ENCODE peak calls at places on chromosomes 2 and 18, in ten cellular contexts. F is lower lobe of right lung; Q is fibroblast of lung; U is pancreas; Z is body of pancreas; M is left lung; Y is heart right ventricle; O is IMR-90; W is kidney; T is CD8-positive, alpha-beta T cell. I is an unnamed sample.
A peak's percentile ranks its signal among the peaks of the same experiment; 100 is the strongest.

GRCh38 chr2:149561309-149561926 is 26.2 kb downstream of the MMADHC start:
- DNase-seq in U (no peak), O (peak; percentile 30), M (no peak), Z (peak; percentile 27), F (no peak), T (no peak), W (no peak), Q (peak; percentile 47), Y (no peak), I (no peak)

GRCh38 chr2:229265727-229266126 is 5.4 kb downstream of the PID1 start:
- DNase-seq in Y (no peak), O (no peak), U (no peak), F (no peak), Q (peak; percentile 25), T (no peak), Z (no peak), W (no peak), M (no peak), I (no peak)

GRCh38 chr2:112836695-112837117 is at the start of gene IL1B:
- DNase-seq in Q (peak; percentile 46), T (no peak), O (peak; percentile 81), M (no peak), Y (no peak), F (no peak), Z (no peak), W (no peak), U (no peak), I (no peak)

GRCh38 chr2:141280037-141280436 is 850.8 kb downstream of the LRP1B start:
- DNase-seq in Q (no peak), Y (no peak), U (no peak), W (no peak), O (no peak), T (no peak), F (no peak), Z (no peak), M (no peak), I (no peak)

GRCh38 chr18:23092121-23092520 is 43.2 kb upstream of the CABLES1 start:
- DNase-seq in W (peak; percentile 32), O (no peak), M (no peak), T (no peak), U (no peak), Y (no peak), Q (no peak), F (no peak), Z (no peak), I (no peak)

GRCh38 chr18:77736817-77737216 is 487.2 kb downstream of the GALR1 start:
- DNase-seq in Z (no peak), F (no peak), O (no peak), T (no peak), Q (no peak), Y (no peak), M (no peak), W (no peak), U (no peak), I (no peak)

GRCh38 chr2:189363559-189363958 is 77.7 kb upstream of the WDR75 start:
- DNase-seq in W (no peak), Z (no peak), Y (no peak), Q (peak; percentile 48), O (peak; percentile 65), M (no peak), F (no peak), U (no peak), T (no peak), I (no peak)

GRCh38 chr2:173099804-173100203 is 24.2 kb downstream of the MAP3K20 start:
- DNase-seq in F (no peak), U (no peak), O (no peak), Z (no peak), W (no peak), T (no peak), Q (no peak), Y (no peak), M (no peak), I (no peak)

GRCh38 chr18:13464432-13465125 is 246.0 kb downstream of the LDLRAD4 start:
- DNase-seq in Y (peak; percentile 68), T (peak; percentile 33), O (no peak), M (peak; percentile 67), F (peak; percentile 70), Q (no peak), Z (no peak), W (no peak), U (no peak), I (peak; percentile 69)

GRCh38 chr2:223549215-223549614 is 52.9 kb downstream of the SCG2 start:
- DNase-seq in M (no peak), O (peak; percentile 95), W (no peak), T (no peak), Y (no peak), Z (no peak), U (no peak), F (no peak), Q (peak; percentile 95), I (no peak)

GRCh38 chr2:240965905-240966456 is 32.4 kb upstream of the SNED1 start:
- DNase-seq in Y (no peak), W (peak; percentile 70), T (no peak), Q (no peak), U (peak; percentile 69), Z (no peak), O (no peak), F (peak; percentile 47), M (peak; percentile 33), I (peak; percentile 53)

GRCh38 chr2:222794585-222795579 is 66.0 kb upstream of the ACSL3 start:
- DNase-seq in U (no peak), Y (no peak), Z (no peak), O (no peak), M (no peak), Q (no peak), W (no peak), F (no peak), T (no peak), I (no peak)

GRCh38 chr2:241506793-241507429 is 1.5 kb downstream of the STK25 start:
- DNase-seq in U (peak; percentile 70), F (no peak), T (no peak), Y (no peak), W (no peak), O (no peak), Z (no peak), M (no peak), Q (no peak), I (no peak)

GRCh38 chr2:240395448-240395847 is 40.0 kb upstream of the GPC1 start:
- DNase-seq in O (no peak), T (no peak), U (no peak), F (no peak), Q (no peak), W (peak; percentile 55), M (no peak), Z (no peak), Y (no peak), I (no peak)

DNA sequence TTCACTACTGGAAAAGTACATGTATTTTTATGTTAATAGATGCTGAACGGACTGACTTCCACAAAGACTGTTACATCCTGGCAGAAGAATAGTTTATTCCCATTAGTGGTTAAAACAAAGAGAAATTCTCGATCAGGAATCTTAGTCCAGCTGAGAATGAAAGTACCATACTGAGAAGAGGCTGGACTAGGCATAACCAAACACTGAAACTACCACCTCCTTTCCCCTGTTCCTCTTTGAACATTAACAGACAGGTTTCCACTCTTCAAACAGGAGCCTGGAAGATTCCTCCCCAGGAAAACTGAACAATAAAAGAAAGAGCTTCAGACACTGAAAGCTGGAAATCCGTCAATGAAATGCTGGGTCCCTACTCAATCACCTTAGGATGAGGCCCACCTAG is 25.8 kb downstream of the LDAH start:
- DNase-seq in Y (no peak), W (no peak), O (no peak), T (no peak), U (no peak), Q (no peak), M (no peak), F (no peak), Z (no peak), I (no peak)
- H3K27ac ChIP-seq in Y (no peak overlapping the region), W (no peak overlapping the region), O (no peak overlapping the region), T (no peak overlapping the region), U (no peak overlapping the region), Q (no peak overlapping the region), M (no peak overlapping the region), F (no peak overlapping the region), Z (no peak overlapping the region), I (no peak overlapping the region)

DNA sequence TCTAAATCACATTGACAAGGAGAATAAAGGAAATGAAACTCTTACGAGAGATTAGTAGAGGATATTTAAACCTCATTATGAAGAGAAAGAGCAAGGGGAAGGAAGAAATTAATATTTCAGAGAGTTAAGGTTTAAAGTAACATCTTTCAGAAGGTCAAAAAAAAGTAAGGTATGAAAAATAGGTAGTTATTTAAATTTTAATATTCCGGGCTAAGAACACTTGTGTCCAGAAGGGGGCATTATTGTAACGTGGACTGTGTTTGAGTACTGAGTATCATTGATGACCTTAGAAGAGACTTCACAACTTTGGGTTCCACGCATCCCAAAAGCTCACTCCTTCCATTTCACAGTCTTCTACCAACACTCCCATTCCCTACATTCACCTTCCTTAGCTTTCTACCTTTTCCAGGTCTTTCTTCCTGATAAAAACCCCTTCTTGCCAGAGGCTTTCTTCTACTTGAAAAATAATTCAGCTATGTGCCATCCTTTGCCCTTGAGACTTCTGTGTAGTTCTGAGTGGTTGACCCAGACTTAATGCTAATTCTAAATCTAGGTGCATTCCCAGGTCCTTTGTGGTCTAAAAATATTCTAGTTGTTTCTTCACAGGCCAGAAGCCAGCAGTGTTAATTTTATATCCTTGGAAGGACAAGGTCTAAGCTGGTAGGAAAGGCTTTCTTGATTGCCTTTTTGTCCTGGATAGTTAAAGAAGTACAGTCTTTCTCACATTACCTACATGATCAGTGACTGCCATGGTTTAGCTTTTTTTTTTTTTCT is 16.5 kb downstream of the DYNC1I2 start:
- DNase-seq in Y (no peak), O (peak; percentile 56), U (no peak), F (no peak), Z (no peak), W (no peak), T (no peak), Q (peak; percentile 59), M (no peak), I (no peak)
- TF ChIP-seq CTCF in Y (peak; percentile 19), O (peak; percentile 66), U (no peak), F (peak; percentile 39), Z (peak; percentile 25), W (peak; percentile 20), T (peak; percentile 54), Q (peak; percentile 40), M (peak; percentile 22), I (peak; percentile 38)

GRCh38 chr18:36176739-36177138 is 10.6 kb upstream of the MOCOS start:
- DNase-seq in Z (no peak), M (no peak), T (no peak), F (no peak), U (no peak), W (no peak), Y (no peak), Q (peak; percentile 34), O (peak; percentile 56), I (no peak)
- H3K27ac ChIP-seq in Z (no peak overlapping the region), M (no peak overlapping the region), T (no peak overlapping the region), F (no peak overlapping the region), U (no peak overlapping the region), W (no peak overlapping the region), Y (no peak overlapping the region), Q (no peak overlapping the region), O (no peak overlapping the region), I (no peak overlapping the region)

DNA sequence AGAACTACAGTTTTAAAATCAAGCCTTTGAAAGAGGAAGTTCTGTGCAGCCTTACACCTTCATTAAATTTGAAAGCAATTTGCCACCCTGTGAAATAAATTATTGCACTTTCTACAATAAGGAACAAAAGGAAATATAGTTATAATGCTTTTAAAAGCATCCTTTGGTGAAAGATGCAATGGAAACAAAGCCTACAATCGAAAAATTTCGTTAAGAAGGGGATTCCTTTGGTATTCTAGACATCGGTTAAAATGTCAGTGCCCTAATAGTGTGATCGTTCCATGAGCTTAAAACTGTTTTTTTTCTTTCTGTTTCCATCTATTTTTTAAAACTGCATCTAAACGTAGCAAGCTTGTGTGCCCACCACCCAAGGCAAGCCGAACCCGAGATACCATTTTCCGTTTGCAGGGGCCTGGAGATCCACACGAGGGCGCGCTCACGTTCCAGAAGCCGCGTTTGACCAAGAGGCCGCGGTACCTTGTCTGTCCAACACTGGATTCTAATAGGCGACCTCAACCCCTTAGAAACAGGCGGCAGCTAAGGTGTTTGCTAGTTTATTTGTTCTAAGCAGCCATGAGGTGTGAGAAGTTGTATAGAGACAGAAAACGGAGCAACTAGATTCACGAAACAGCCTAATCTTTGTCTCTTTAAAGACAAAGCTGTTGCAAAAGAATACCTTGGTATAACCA is 4.0 kb downstream of the HOXD11 start:
- DNase-seq in M (no peak), Q (peak; percentile 39), O (peak; percentile 28), W (peak; percentile 89), F (no peak), Y (no peak), Z (no peak), U (no peak), T (no peak), I (no peak)
- TF ChIP-seq CTCF in M (no peak), Q (peak; percentile 49), O (peak; percentile 50), W (peak; percentile 74), F (peak; percentile 37), Y (no peak), Z (peak; percentile 28), U (no peak), T (no peak), I (peak; percentile 60)

I was measured in psoas muscle.